ENCODE peak calls at places on chromosomes 1 and 21, in four cellular contexts. W, V, M and L are unnamed samples.

GRCh38 chr1:65691962-65692361 is 100.7 kb upstream of the PDE4B start:
- DNase-seq in W (no peak), V (no peak), M (no peak), L (no peak)

GRCh38 chr1:19799233-19799876 is 361 bp downstream of the TMCO4 start:
- DNase-seq in W (peak), V (peak), M (peak), L (peak)

GRCh38 chr1:186985889-186986491 is 157.2 kb downstream of the PLA2G4A start:
- DNase-seq in W (no peak), V (no peak), M (peak), L (peak)

GRCh38 chr1:89957063-89957462 is 37.8 kb upstream of the ZNF326 start:
- DNase-seq in W (no peak), V (no peak), M (peak), L (no peak)

GRCh38 chr1:240285541-240285940 is 193.9 kb downstream of the FMN2 start:
- DNase-seq in W (no peak), V (no peak), M (no peak), L (peak)

GRCh38 chr21:45403133-45403824 is 1.7 kb upstream of the COL18A1 start:
- DNase-seq in W (no peak), V (no peak), M (peak), L (peak)

GRCh38 chr21:36419996-36420395 is 34.8 kb downstream of the CHAF1B start:
- DNase-seq in W (peak), V (peak), M (peak), L (peak)

GRCh38 chr1:55347786-55348185 is 132.6 kb upstream of the USP24 start:
- DNase-seq in W (no peak), V (no peak), M (no peak), L (no peak)

GRCh38 chr1:5005171-5005570 is 350.8 kb downstream of the AJAP1 start:
- DNase-seq in W (no peak), V (no peak), M (no peak), L (no peak)

GRCh38 chr1:91148641-91149069 is 126.8 kb upstream of the ZNF644 start:
- DNase-seq in W (peak), V (no peak), M (no peak), L (no peak)

GRCh38 chr1:25649041-25649440 is 32.5 kb downstream of the MAN1C1 start:
- DNase-seq in W (no peak), V (no peak), M (no peak), L (no peak)

GRCh38 chr1:41698916-41699860 is 214.7 kb upstream of the EDN2 start:
- DNase-seq in W (no peak), V (no peak), M (no peak), L (no peak)

GRCh38 chr1:2822621-2823145 is 21.2 kb upstream of the TTC34 start:
- DNase-seq in W (no peak), V (no peak), M (no peak), L (no peak)

GRCh38 chr1:41322835-41323234 is 38.4 kb upstream of the FOXO6 start:
- DNase-seq in W (no peak), V (no peak), M (peak), L (peak)

GRCh38 chr1:111290640-111291039 is at the start of gene CHIA:
- DNase-seq in W (no peak), V (peak), M (peak), L (no peak)

GRCh38 chr1:197671140-197671539 is 104.1 kb downstream of the DENND1B start:
- DNase-seq in W (no peak), V (no peak), M (no peak), L (no peak)

GRCh38 chr1:165678509-165678908 is 19.9 kb downstream of the ALDH9A1 start:
- DNase-seq in W (no peak), V (no peak), M (no peak), L (no peak)

GRCh38 chr1:245225267-245225666 is 70.5 kb downstream of the KIF26B start:
- DNase-seq in W (no peak), V (no peak), M (no peak), L (no peak)

GRCh38 chr21:46153259-46154154 is 1.9 kb downstream of the FTCD start:
- DNase-seq in W (peak), V (peak), M (no peak), L (peak)

GRCh38 chr1:109523706-109524105 is 14.2 kb upstream of the AMIGO1 start:
- DNase-seq in W (no peak), V (no peak), M (no peak), L (no peak)

GRCh38 chr1:65911679-65912078 is 119.0 kb downstream of the PDE4B start:
- DNase-seq in W (no peak), V (no peak), M (no peak), L (no peak)

GRCh38 chr1:59730302-59730701 is 84.4 kb upstream of the HOOK1 start:
- DNase-seq in W (no peak), V (no peak), M (peak), L (peak)

GRCh38 chr1:169113613-169114119 is 7.2 kb downstream of the ATP1B1 start:
- DNase-seq in W (no peak), V (no peak), M (peak), L (peak)

GRCh38 chr21:44712203-44713028 is 1.0 kb upstream of the TSPEAR start:
- DNase-seq in W (no peak), V (no peak), M (no peak), L (no peak)

GRCh38 chr1:98939471-98939870 is 65.2 kb downstream of the PLPPR5 start:
- DNase-seq in W (no peak), V (no peak), M (no peak), L (no peak)

GRCh38 chr1:98940680-98941079 is 64.0 kb downstream of the PLPPR5 start:
- DNase-seq in W (no peak), V (no peak), M (peak), L (peak)

GRCh38 chr1:98940069-98940468 is 64.6 kb downstream of the PLPPR5 start:
- DNase-seq in W (no peak), V (no peak), M (no peak), L (peak)
- TF ChIP-seq CTCF in W (no peak), V (no peak), M (no peak), L (no peak)

GRCh38 chr1:9551984-9552383 is 12.7 kb downstream of the SLC25A33 start:
- DNase-seq in W (no peak), V (no peak), M (peak), L (peak)
- H3K4me3 ChIP-seq in W (no peak), V (no peak), M (no peak), L (no peak)

GRCh38 chr1:204041803-204042505 is 31.0 kb upstream of the SOX13 start:
- DNase-seq in W (peak), V (no peak), M (no peak), L (no peak)

GRCh38 chr1:204032642-204033235 is 40.2 kb upstream of the SOX13 start:
- DNase-seq in W (no peak), V (no peak), M (no peak), L (peak)

GRCh38 chr1:204041232-204041767 is 31.6 kb upstream of the SOX13 start:
- DNase-seq in W (peak), V (peak), M (no peak), L (no peak)

GRCh38 chr1:204033321-204033720 is 39.6 kb upstream of the SOX13 start:
- DNase-seq in W (no peak), V (no peak), M (no peak), L (no peak)

DNA sequence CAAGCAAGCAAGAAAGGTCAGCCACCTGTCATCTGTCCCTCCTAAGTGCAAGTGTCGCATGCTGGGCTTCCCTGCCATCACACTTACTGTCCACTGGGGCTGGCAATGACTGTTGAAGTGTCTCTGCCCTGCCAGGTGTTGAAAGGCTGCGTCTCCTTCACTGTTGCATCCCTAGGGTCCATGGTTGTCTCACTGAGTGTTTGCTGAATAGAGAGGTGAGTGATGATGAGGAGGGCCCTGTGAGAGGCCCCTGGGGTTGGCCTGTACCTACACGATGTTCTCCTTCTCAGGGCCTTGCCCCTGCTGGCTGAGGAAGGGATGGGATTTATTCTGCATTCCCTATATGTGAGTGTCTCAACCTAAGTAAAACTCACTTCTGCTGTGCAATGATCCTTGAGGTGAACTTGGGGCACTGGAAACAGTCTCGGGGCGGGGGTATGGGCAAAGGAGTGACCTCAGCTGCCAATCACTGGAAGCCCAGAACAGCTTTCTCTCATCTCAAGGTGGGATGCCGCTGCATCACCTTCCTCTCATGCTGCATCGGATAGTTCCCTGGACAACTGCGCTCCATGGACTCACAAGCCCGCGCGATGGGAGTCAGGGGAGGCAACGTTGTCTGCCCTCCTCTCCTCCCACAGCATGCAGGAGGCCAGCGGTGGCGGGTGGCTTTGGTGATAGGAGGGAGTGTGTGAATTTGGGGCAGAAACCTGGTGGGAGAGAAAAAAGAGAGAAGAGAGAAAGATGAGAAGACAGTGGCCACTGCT is 35.9 kb upstream of the SOX13 start:
- DNase-seq in W (no peak), V (no peak), M (no peak), L (no peak)
- TF ChIP-seq CTCF in W (no peak), V (no peak), M (no peak), L (peak)

GRCh38 chr1:224454337-224455055 is 19.9 kb upstream of the WDR26 start:
- DNase-seq in W (no peak), V (no peak), M (peak), L (peak)
- H3K4me3 ChIP-seq in W (no peak), V (no peak), M (no peak), L (peak)

GRCh38 chr1:217561446-217561845 is 69.4 kb downstream of the GPATCH2 start:
- DNase-seq in W (no peak), V (no peak), M (no peak), L (no peak)

GRCh38 chr1:217568200-217568599 is 62.7 kb downstream of the GPATCH2 start:
- DNase-seq in W (no peak), V (no peak), M (no peak), L (no peak)

GRCh38 chr1:217564833-217565232 is 66.1 kb downstream of the GPATCH2 start:
- DNase-seq in W (no peak), V (no peak), M (no peak), L (no peak)

GRCh38 chr1:217562229-217562878 is 68.5 kb downstream of the GPATCH2 start:
- DNase-seq in W (no peak), V (no peak), M (peak), L (peak)

GRCh38 chr1:217563179-217563578 is 67.7 kb downstream of the GPATCH2 start:
- DNase-seq in W (no peak), V (no peak), M (no peak), L (no peak)
- TF ChIP-seq CTCF in W (no peak), V (no peak), M (peak), L (no peak)

GRCh38 chr21:26115899-26116298 is 54.7 kb downstream of the APP start:
- DNase-seq in W (no peak), V (no peak), M (peak), L (no peak)
- H3K4me3 ChIP-seq in W (no peak), V (no peak), M (no peak), L (no peak)

GRCh38 chr1:192327997-192328396 is 11.2 kb downstream of the RGS21 start:
- DNase-seq in W (no peak), V (no peak), M (no peak), L (no peak)
- TF ChIP-seq CTCF in W (no peak), V (no peak), M (no peak), L (no peak)